ENCODE peak calls at places on chromosomes 5 and 9, in five cellular contexts. H, T, P, U and V are unnamed samples.

GRCh38 chr5:139633295-139634027 is 14.7 kb upstream of the CXXC5 start:
- DNase-seq in P (peak; percentile 45), H (peak; percentile 90), U (peak; percentile 77), T (peak; percentile 80), V (peak; percentile 77)

GRCh38 chr9:126440938-126441337 is 114.3 kb downstream of the MVB12B start:
- DNase-seq in U (no peak), H (no peak), P (no peak), T (no peak), V (no peak)

GRCh38 chr5:20680718-20681302 is 692.8 kb upstream of the CDH18 start:
- DNase-seq in T (no peak), H (no peak), P (no peak), U (no peak), V (no peak)

GRCh38 chr5:51380603-51381207 is 2.5 kb upstream of the ISL1 start:
- DNase-seq in T (no peak), H (no peak), U (no peak), P (no peak), V (no peak)

GRCh38 chr5:175285263-175285662 is 158.7 kb downstream of the DRD1 start:
- DNase-seq in P (no peak), T (no peak), U (no peak), H (no peak), V (peak; percentile 25)

GRCh38 chr9:132124800-132125199 is 37.1 kb upstream of the NTNG2 start:
- DNase-seq in H (no peak), P (no peak), U (no peak), T (no peak), V (no peak)

GRCh38 chr5:168118042-168118668 is 173.3 kb upstream of the WWC1 start:
- DNase-seq in P (no peak), H (no peak), U (no peak), T (no peak), V (no peak)

GRCh38 chr5:54526604-54527359 is 9.2 kb downstream of the SNX18 start:
- DNase-seq in U (no peak), H (no peak), P (no peak), T (no peak), V (no peak)

GRCh38 chr9:82600536-82601271 is 462.2 kb downstream of the RASEF start:
- DNase-seq in T (no peak), P (no peak), H (no peak), U (no peak), V (no peak)

GRCh38 chr5:60482301-60482700 is 217.7 kb downstream of the DEPDC1B start:
- DNase-seq in P (no peak), U (no peak), H (no peak), T (no peak), V (no peak)

DNA sequence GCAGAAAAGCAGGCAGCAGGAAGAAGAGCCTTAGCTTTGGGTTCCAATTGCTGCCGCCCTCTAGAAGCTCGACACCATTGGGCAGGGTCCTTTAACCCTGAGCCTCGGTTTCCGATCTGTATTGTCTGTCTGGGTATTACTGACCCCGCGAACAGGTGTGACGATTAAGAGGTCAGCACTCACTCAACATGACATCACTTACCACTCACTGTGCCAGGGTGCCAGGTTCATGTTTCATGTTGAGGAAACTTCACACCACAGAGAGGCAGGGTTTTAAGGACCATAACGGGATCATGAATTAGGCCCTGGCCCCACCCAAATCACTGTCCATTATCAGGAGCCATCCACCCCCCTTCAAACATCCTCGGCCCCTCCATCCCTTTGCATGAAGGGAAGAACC is 75.5 kb downstream of the GPR21 start:
- DNase-seq in U (no peak), H (no peak), P (no peak), T (no peak), V (no peak)
- H3K36me3 ChIP-seq in U (peaks cover 8% of the 10 kb centered on the region), H (peaks cover 11% of the 10 kb centered on the region), P (peaks cover 10% of the 10 kb centered on the region), T (peaks cover 51% of the 10 kb centered on the region), V (peaks cover 9% of the 10 kb centered on the region)

DNA sequence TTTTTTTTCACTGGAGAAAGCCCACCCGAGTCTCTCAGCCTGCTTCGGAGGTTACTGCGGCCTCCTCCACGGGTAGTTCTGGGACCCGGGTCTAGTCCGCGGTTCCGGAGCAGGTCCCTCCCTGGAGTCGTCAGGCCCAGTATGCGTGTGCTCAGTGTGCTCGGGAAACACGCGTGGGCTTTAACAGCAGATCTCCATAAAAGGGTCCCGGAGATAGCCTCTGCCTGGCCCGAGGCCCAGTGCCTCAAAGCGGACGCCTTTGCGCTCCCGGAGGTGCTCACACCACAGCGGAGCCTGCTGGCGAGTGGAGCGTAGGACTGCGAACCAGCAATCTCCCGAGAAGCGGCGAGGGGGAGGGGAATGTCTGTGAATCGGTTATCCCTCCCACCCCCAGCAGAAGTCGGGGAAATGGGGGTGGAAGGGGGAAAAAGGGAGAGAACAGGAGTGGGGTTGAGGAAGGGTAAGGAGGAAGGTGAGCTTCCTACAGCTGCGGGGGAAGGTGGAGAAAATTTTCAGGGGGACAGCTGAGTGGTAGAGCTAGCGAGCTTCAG is 28.7 kb downstream of the CDKN2A start:
- DNase-seq in P (no peak), U (peak; percentile 70), T (no peak), H (peak; percentile 74), V (no peak)
- H3K4me3 ChIP-seq in P (peak overlapping the region; percentile 30), U (peak overlapping the region; percentile 24), T (peak overlapping the region; percentile 24), H (no peak overlapping the region), V (no peak overlapping the region)

DNA sequence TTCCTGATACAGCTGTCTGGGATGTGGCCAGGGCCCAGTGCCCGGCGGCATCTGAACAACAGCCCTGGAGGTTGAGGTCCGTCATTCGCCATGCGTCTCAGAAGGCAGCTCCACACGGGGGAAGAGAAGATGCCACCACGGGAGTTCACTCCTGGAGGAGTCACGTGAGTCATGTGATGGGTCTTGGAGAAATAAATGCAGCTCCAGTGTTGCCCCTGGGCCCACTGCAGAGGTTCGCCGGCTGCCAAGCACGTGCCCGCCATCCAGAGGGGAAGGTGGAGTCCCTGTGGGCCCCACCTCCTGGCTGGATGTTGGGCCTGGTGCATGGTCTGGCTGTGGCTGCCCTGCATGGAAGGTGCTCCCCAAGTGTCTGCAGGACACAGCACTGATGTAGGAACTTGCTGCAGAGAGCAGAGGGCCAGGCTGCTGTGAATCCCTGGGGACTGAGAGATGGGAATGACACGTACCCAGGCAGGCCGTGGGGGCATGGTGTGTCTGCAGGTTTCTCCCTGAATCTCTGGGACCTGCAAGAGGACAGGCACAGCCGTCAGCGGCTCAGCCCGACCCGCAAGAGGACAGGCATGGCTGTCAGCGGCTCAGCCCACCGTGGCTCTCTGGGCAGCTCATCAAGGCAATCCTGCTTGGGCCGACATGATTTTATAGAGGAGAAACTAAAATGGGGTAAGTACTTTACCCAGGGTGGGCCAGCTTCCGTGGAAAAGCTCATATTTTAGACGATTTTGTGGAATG is 418.3 kb upstream of the IRX4 start:
- DNase-seq in U (no peak), H (no peak), T (peak; percentile 60), P (no peak), V (no peak)
- H3K9me3 ChIP-seq in U (no peaks in the 10 kb centered on the region), H (no peaks in the 10 kb centered on the region), T (no peaks in the 10 kb centered on the region), P (no peaks in the 10 kb centered on the region), V (peaks cover 56% of the 10 kb centered on the region)

DNA sequence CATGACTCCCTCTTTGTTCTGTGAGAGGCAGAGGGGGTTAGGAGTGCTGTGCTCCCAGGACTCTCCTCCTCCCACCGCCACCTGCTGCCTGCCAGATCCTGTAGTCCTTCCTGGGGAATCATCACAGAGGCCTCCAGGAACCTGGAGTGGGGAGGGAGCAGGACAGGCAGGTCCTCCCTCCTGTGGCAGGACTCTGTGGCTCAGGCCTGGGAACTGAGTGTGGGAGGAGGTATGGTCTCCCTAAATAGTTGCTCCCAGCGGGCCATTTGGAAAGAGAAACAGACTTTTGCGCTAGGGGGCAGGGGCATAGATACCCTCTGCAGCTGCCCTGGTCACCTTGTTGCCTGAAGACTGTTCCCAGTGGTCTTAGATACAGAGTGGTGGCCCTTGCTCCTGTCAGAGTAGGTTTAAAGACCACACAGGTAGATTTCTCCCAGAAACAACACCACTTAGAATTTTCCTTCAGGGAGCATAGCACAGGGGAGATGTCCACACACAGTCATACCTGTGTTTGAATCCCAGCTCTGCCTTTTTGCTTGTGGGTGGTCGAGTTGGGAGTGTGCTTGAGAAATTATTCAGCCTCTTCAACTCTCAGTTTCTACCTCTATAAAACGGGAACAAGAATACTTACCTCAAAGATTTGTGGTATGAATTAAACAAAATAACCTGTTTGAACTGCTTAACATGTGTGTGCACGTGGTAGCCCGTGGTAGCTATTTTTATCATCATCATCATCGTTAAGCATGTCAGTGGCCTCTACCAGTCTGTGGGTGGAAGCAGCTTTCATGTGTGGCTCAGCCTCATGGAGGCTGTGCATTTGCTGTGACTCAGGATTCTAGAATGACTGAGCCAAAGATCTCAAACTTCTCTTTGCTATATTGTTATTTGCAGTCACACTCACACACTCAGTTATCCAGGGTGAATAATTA is 55.8 kb downstream of the SLC22A5 start:
- DNase-seq in T (no peak), P (peak; percentile 51), H (no peak), U (peak; percentile 54), V (peak; percentile 81)
- H3K36me3 ChIP-seq in T (no peaks in the 10 kb centered on the region), P (peaks cover 4% of the 10 kb centered on the region), H (no peaks in the 10 kb centered on the region), U (no peaks in the 10 kb centered on the region), V (no peaks in the 10 kb centered on the region)

GRCh38 chr5:142325677-142326479 is 1.1 kb upstream of the SPRY4 start:
- DNase-seq in U (peak; percentile 47), T (no peak), P (no peak), H (peak; percentile 82), V (peak; percentile 94)

GRCh38 chr5:142324871-142325676 is at the start of gene SPRY4:
- DNase-seq in H (peak; percentile 98), P (peak; percentile 77), T (peak; percentile 96), U (peak; percentile 91), V (peak; percentile 100)

GRCh38 chr5:142324377-142324870 is 397 bp downstream of the SPRY4 start:
- DNase-seq in P (no peak), T (peak; percentile 79), H (peak; percentile 83), U (no peak), V (no peak)

GRCh38 chr5:142327111-142327842 is 2.5 kb upstream of the SPRY4 start:
- DNase-seq in P (no peak), T (no peak), H (no peak), U (no peak), V (peak; percentile 86)

DNA sequence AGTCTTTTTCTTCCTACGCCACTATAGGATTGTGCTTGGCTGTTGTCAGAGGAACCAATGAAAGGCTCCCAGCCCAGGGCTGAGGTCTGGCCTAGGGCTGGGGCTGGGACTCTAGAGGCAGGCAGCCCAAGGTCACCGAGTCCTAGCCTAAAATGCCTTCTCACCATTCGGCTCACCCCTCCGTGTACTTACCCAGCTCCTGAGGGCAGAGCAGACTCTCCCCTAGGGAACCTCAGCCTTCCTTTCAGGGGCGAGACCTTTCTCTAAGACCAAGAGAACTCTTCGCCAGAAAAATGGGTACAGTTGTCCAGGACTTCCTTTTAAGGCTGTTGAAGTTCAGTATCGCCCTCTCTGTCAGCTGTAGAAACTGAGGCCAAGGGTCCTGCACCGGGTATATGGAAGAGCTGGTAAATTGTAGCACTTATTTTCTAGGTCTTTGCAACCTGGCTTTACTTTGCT is 1.7 kb upstream of the SPRY4 start:
- DNase-seq in T (no peak), P (no peak), H (no peak), U (no peak), V (no peak)
- H3K4me3 ChIP-seq in T (no peak overlapping the region), P (no peak overlapping the region), H (no peak overlapping the region), U (no peak overlapping the region), V (peak overlapping the region; percentile 74)

DNA sequence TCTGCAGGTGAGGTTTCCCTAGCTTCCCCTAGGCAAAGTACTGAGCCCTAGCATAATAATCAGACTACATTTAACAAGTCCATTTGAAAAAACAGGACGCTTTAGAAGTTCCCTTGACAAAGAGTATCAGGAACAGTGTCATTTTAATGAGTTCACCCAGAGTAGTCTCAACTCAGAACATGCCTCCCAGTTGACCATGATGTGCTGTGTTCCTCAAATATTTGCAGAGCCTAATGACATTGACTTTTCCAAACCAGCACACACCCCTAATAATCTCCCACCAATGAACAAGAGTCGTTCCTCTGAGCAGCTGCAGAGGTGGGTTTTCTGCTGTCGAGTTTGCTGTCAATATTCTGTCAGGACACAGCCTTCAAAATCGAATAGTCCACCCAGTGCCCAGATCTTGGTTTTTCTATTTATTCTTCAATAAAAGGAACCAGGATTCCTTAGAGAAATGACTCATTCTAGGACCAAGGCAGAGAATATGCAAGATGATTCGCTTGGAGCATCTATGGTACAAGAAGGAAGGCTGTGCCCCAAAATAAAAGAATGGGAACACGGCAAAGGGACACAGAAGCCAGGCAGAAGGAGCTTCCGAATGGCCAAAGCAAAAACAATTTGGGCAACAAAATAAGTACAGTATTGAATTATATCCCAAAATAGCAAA is 57.6 kb downstream of the OTULIN start:
- DNase-seq in T (no peak), P (no peak), H (no peak), U (no peak), V (no peak)
- H3K9me3 ChIP-seq in T (no peaks in the 10 kb centered on the region), P (no peaks in the 10 kb centered on the region), H (no peaks in the 10 kb centered on the region), U (no peaks in the 10 kb centered on the region), V (no peaks in the 10 kb centered on the region)